ENCODE peak calls at places on chromosomes 4 and X, in nine cellular contexts. H is HFFc6, S is GM20000, J is activated T-cell treated with anti-CD3 and anti-CD28 coated beads for 4 hours, W is A549, P is germinal center, I is occipital lobe, E is fibroblast of mammary gland, T is NCI-H460. N is an unnamed sample.

GRCh38 chr4:74855879-74856278 is 61.6 kb upstream of the BTC start:
- DNase-seq in S (no peak), T (no peak), P (no peak), E (no peak), J (no peak), H (no peak), W (no peak), I (no peak), N (no peak)

GRCh38 chr4:20925176-20925575 is 224.9 kb downstream of the PACRGL start:
- DNase-seq in T (no peak), J (no peak), S (no peak), W (no peak), E (no peak), I (no peak), H (no peak), P (no peak), N (no peak)

GRCh38 chr4:163279713-163280112 is 52.7 kb downstream of the NPY1R start:
- DNase-seq in S (no peak), E (no peak), I (no peak), T (no peak), J (no peak), H (no peak), P (no peak), W (no peak), N (no peak)

GRCh38 chrX:12971282-12972003 is 3.5 kb upstream of the TMSB4X start:
- DNase-seq in J (no peak), P (no peak), E (no peak), I (no peak), T (no peak), H (no peak), W (no peak), S (no peak), N (no peak)

GRCh38 chrX:14920196-14920595 is 47.0 kb downstream of the MOSPD2 start:
- DNase-seq in E (peak; percentile 33), S (no peak), W (no peak), T (no peak), I (no peak), P (no peak), H (peak; percentile 43), J (no peak), N (no peak)

GRCh38 chrX:53261573-53261972 is 19.8 kb downstream of the IQSEC2 start:
- DNase-seq in T (no peak), S (no peak), W (no peak), J (no peak), I (no peak), E (no peak), P (no peak), H (no peak), N (no peak)

GRCh38 chrX:39985551-39985950 is 112.2 kb downstream of the BCOR start:
- DNase-seq in H (no peak), P (no peak), W (no peak), J (no peak), S (no peak), I (no peak), T (no peak), E (no peak), N (no peak)

GRCh38 chr4:123621072-123621705 is 224.6 kb downstream of the SPRY1 start:
- DNase-seq in E (no peak), S (no peak), P (no peak), H (no peak), T (no peak), I (no peak), W (no peak), J (no peak), N (no peak)

GRCh38 chrX:7191681-7192110 is 43.7 kb upstream of the PUDP start:
- DNase-seq in W (no peak), E (peak; percentile 12), I (no peak), P (no peak), J (no peak), T (no peak), S (no peak), H (no peak), N (no peak)

GRCh38 chr4:71860643-71861042 is 76.8 kb upstream of the GC start:
- DNase-seq in P (no peak), T (no peak), E (peak; percentile 25), I (no peak), H (no peak), S (no peak), J (no peak), W (no peak), N (no peak)

GRCh38 chr4:4671774-4672349 is 130.0 kb upstream of the STX18 start:
- DNase-seq in S (no peak), P (no peak), I (no peak), W (no peak), H (no peak), J (no peak), T (no peak), E (no peak), N (no peak)

GRCh38 chrX:70313503-70313902 is 23.6 kb downstream of the KIF4A start:
- DNase-seq in T (no peak), P (no peak), I (no peak), J (no peak), W (no peak), E (peak; percentile 48), S (no peak), H (peak; percentile 20), N (no peak)

N was measured in H54.